ENCODE peak calls at places on chromosomes 13 and 19, in ten cellular contexts. V is coronary artery; L is HCT116; O is fibroblast of the aortic adventitia; N is mucosa of descending colon; J is IMR-90; D is CD8-positive, alpha-beta T cell; C is dorsolateral prefrontal cortex; E is HFF-Myc; R is left ventricle myocardium inferior. K is an unnamed sample.

GRCh38 chr19:56813531-56813930 is 27.0 kb downstream of the PEG3 start:
- DNase-seq in D (no peak), J (no peak), V (no peak), N (no peak), R (no peak), L (no peak), C (no peak), O (no peak), E (no peak), K (no peak)

GRCh38 chr13:43307921-43308433 is 284.6 kb downstream of the DNAJC15 start:
- DNase-seq in O (peak), V (no peak), E (peak), C (peak), L (no peak), J (peak), D (no peak), R (peak), N (peak), K (peak)

GRCh38 chr19:39038098-39038497 is 5.7 kb upstream of the FBXO27 start:
- DNase-seq in C (peak), N (no peak), J (peak), V (no peak), R (no peak), D (no peak), L (peak), O (peak), E (no peak), K (no peak)

GRCh38 chr19:3723883-3724282 is 15.7 kb downstream of the TJP3 start:
- DNase-seq in V (no peak), E (no peak), J (no peak), N (no peak), L (no peak), C (no peak), O (no peak), R (no peak), D (no peak), K (no peak)

GRCh38 chr19:51398096-51398704 is 7.8 kb upstream of the C19orf84 start:
- DNase-seq in N (no peak), D (no peak), E (no peak), O (peak), L (no peak), C (no peak), R (no peak), V (no peak), J (peak), K (no peak)

GRCh38 chr13:74246398-74246975 is 112.3 kb upstream of the KLF12 start:
- DNase-seq in V (no peak), R (peak), D (no peak), E (no peak), O (peak), J (peak), L (no peak), C (no peak), N (no peak), K (no peak)

GRCh38 chr19:12994701-12995595 is at the start of gene NFIX:
- DNase-seq in D (peak), N (peak), J (peak), L (no peak), R (peak), C (no peak), E (no peak), O (peak), V (peak), K (no peak)

GRCh38 chr13:99215466-99215865 is 14.8 kb downstream of the UBAC2 start:
- DNase-seq in L (no peak), D (peak), J (no peak), E (no peak), V (no peak), O (no peak), N (no peak), C (peak), R (no peak), K (no peak)

GRCh38 chr19:35767288-35768081 is 7.9 kb upstream of the ARHGAP33 start:
- DNase-seq in C (no peak), O (no peak), N (no peak), E (no peak), V (no peak), D (no peak), J (no peak), L (no peak), R (no peak), K (no peak)

GRCh38 chr13:30696278-30697176 is 38.8 kb upstream of the ALOX5AP start:
- DNase-seq in D (no peak), O (no peak), J (peak), N (no peak), C (peak), L (no peak), V (peak), E (no peak), R (peak), K (no peak)

GRCh38 chr19:10419200-10419645 is 1.1 kb upstream of the PDE4A start:
- DNase-seq in O (no peak), V (no peak), L (no peak), D (no peak), E (no peak), R (no peak), C (no peak), J (no peak), N (no peak), K (no peak)

GRCh38 chr19:23778566-23778965 is 19.9 kb upstream of the ZNF681 start:
- DNase-seq in C (no peak), V (no peak), J (no peak), R (no peak), L (no peak), O (no peak), N (no peak), E (no peak), D (no peak), K (no peak)

GRCh38 chr13:28324181-28324789 is 170.6 kb downstream of the FLT1 start:
- DNase-seq in N (no peak), L (peak), V (no peak), R (peak), J (peak), O (peak), E (no peak), D (peak), C (peak), K (peak)

GRCh38 chr19:50896591-50897190 is 14.5 kb downstream of the KLK4 start:
- DNase-seq in D (no peak), C (no peak), N (no peak), O (peak), R (no peak), E (peak), L (peak), J (peak), V (no peak), K (peak)

GRCh38 chr13:19062801-19063200 is 118.8 kb downstream of the TUBA3C start:
- DNase-seq in D (no peak), V (no peak), J (no peak), O (no peak), C (no peak), R (no peak), L (no peak), N (no peak), E (no peak), K (no peak)

GRCh38 chr13:77831870-77832269 is 86.8 kb downstream of the EDNRB start:
- DNase-seq in V (no peak), N (no peak), C (no peak), O (no peak), R (no peak), E (no peak), D (no peak), J (no peak), L (no peak), K (no peak)

GRCh38 chr19:2416321-2417097 is 10.9 kb downstream of the TIMM13 start:
- DNase-seq in C (no peak), J (no peak), L (no peak), D (no peak), N (no peak), R (no peak), E (no peak), V (no peak), O (no peak), K (no peak)

GRCh38 chr13:103948477-103948876 is 882.3 kb upstream of the SLC10A2 start:
- DNase-seq in E (no peak), J (no peak), V (no peak), L (no peak), R (no peak), O (no peak), D (no peak), C (no peak), N (no peak), K (no peak)

GRCh38 chr13:28059214-28059613 is 41.2 kb downstream of the FLT3 start:
- DNase-seq in V (no peak), D (peak), C (no peak), L (peak), N (no peak), E (no peak), O (peak), J (peak), R (no peak), K (peak)

GRCh38 chr13:40187836-40188591 is 478.4 kb downstream of the FOXO1 start:
- DNase-seq in L (no peak), O (no peak), E (no peak), C (no peak), V (no peak), R (no peak), J (no peak), N (peak), D (peak), K (no peak)

GRCh38 chr13:30855569-30855968 is 50.5 kb upstream of the MEDAG start:
- DNase-seq in N (no peak), E (no peak), O (no peak), V (no peak), C (no peak), J (no peak), D (no peak), R (no peak), L (no peak), K (no peak)

GRCh38 chr19:16257509-16258002 is 59.8 kb downstream of the AP1M1 start:
- DNase-seq in N (no peak), L (no peak), O (no peak), V (no peak), R (no peak), C (no peak), J (no peak), E (no peak), D (no peak), K (no peak)

GRCh38 chr13:99911069-99911964 is 60.2 kb downstream of the ZIC5 start:
- DNase-seq in L (no peak), V (no peak), O (no peak), E (no peak), R (no peak), J (no peak), N (no peak), C (no peak), D (no peak), K (no peak)

GRCh38 chr19:14343286-14343685 is 38.0 kb upstream of the ADGRE5 start:
- DNase-seq in V (no peak), N (no peak), J (no peak), C (no peak), D (no peak), R (no peak), E (no peak), O (no peak), L (no peak), K (no peak)

GRCh38 chr19:10137751-10138682 is 18.3 kb upstream of the EIF3G start:
- DNase-seq in C (peak), V (no peak), N (no peak), E (no peak), O (no peak), L (no peak), R (no peak), D (no peak), J (no peak), K (no peak)

GRCh38 chr13:48253849-48254248 is 20.8 kb downstream of the ITM2B start:
- DNase-seq in R (no peak), C (no peak), D (no peak), N (no peak), L (no peak), E (no peak), V (no peak), J (no peak), O (no peak), K (no peak)

GRCh38 chr19:1063030-1063908 is 3.7 kb upstream of the ARHGAP45 start:
- DNase-seq in O (no peak), V (no peak), L (peak), N (peak), R (no peak), J (no peak), D (no peak), C (no peak), E (no peak), K (no peak)

GRCh38 chr13:110615322-110616102 is at the start of gene NAXD:
- DNase-seq in L (peak), V (peak), C (peak), D (peak), J (peak), O (peak), R (peak), E (peak), N (peak), K (peak)

GRCh38 chr19:45408830-45409593 is 2.6 kb downstream of the POLR1G start:
- DNase-seq in C (no peak), V (no peak), R (no peak), J (no peak), L (no peak), E (no peak), D (no peak), N (no peak), O (no peak), K (no peak)

GRCh38 chr13:44317752-44318550 is 55.7 kb upstream of the SERP2 start:
- DNase-seq in O (peak), L (no peak), J (peak), E (no peak), C (no peak), R (no peak), V (no peak), N (no peak), D (no peak), K (no peak)

GRCh38 chr13:28611654-28612131 is 47.2 kb upstream of the POMP start:
- DNase-seq in R (no peak), O (no peak), E (no peak), L (no peak), N (no peak), C (no peak), J (peak), D (peak), V (no peak), K (no peak)

GRCh38 chr19:16849168-16849567 is 20.0 kb downstream of the SIN3B start:
- DNase-seq in L (no peak), V (no peak), N (no peak), D (no peak), O (peak), E (no peak), J (peak), C (no peak), R (no peak), K (peak)

GRCh38 chr13:20209937-20210336 is 17.2 kb upstream of the GJB2 start:
- DNase-seq in V (no peak), J (no peak), L (no peak), R (no peak), E (no peak), C (peak), N (no peak), D (no peak), O (no peak), K (no peak)

GRCh38 chr13:20206836-20207235 is 14.1 kb upstream of the GJB2 start:
- DNase-seq in V (no peak), E (no peak), J (no peak), D (no peak), N (no peak), R (no peak), C (no peak), O (no peak), L (no peak), K (no peak)

DNA sequence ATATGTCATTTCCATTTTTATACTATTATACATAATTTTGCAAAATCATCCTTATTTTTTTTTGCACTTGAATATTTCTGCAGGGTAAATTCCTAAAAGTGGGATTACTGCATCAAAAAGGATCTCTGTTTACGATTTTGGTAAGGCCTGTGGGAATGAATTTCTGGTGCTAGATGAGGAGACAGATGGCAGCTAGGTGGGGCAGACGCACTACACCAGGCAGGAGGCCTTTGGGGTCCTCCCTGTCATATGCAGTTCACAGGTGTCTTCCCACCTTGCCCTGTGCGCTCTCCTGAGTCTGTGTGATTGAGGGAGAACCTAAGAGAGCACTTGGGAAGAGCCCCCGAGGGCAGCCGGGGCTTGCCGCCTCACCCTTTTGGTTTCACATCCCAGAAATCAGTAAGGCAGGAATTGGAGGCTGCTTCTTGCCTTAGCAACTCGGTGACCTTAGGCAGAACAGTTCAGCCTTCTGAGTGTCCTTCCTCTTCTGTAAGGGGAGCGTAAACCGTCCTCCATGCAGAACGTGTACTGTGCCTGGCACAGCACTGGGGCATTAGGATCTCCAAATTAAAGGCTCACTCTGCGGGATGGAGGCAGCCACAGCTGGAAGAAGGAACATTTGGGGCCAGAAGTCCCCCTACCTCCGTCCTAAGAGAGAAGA is 13.5 kb upstream of the GJB2 start:
- DNase-seq in O (no peak), J (no peak), D (no peak), L (no peak), C (no peak), N (no peak), V (no peak), R (no peak), E (no peak), K (no peak)
- H3K4me3 ChIP-seq in O (no peak), J (no peak), D (no peak), L (no peak), C (no peak), N (no peak), V (no peak), R (no peak), E (no peak), K (no peak)

DNA sequence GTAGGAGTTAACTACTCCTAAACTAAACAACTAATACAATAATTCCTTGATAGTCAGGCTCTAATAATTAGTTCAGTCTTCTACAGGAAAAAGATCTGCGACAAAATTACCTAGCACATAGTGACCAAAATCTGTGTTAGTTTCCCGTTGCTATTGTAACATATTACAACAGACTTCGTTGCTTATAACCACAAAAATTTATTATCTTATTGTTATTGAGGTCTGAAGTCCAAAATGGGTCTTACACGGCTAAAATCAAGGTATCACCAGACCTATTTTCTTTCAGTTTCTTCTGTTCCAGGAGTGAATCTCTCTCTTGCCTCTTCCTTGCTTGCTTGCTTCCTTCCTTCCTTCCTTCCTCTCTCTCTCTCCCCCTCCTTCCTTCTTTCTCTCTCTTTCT is 993.6 kb upstream of the SPRY2 start:
- DNase-seq in D (no peak), L (no peak), E (no peak), R (no peak), V (no peak), O (no peak), N (no peak), J (no peak), C (no peak), K (no peak)
- TF ChIP-seq CTCF in D (no peak), L (no peak), E (no peak), R (no peak), V (no peak), O (no peak), N (no peak), J (no peak), C (no peak), K (no peak)

GRCh38 chr19:48319647-48320537 is 5.5 kb upstream of the EMP3 start:
- DNase-seq in V (peak), R (peak), E (no peak), L (peak), C (peak), D (peak), J (peak), N (peak), O (peak), K (no peak)

GRCh38 chr19:48318286-48318987 is 6.9 kb upstream of the EMP3 start:
- DNase-seq in R (no peak), L (no peak), C (no peak), D (no peak), O (no peak), E (no peak), N (no peak), J (no peak), V (no peak), K (no peak)

GRCh38 chr19:48321372-48321621 is 4.1 kb upstream of the EMP3 start:
- DNase-seq in E (peak), L (peak), J (peak), C (peak), V (peak), N (peak), R (peak), O (peak), D (peak), K (peak)

GRCh38 chr19:48325265-48325910 is at the start of gene EMP3:
- DNase-seq in C (no peak), R (peak), L (peak), V (peak), D (peak), N (peak), O (peak), J (peak), E (peak), K (no peak)

DNA sequence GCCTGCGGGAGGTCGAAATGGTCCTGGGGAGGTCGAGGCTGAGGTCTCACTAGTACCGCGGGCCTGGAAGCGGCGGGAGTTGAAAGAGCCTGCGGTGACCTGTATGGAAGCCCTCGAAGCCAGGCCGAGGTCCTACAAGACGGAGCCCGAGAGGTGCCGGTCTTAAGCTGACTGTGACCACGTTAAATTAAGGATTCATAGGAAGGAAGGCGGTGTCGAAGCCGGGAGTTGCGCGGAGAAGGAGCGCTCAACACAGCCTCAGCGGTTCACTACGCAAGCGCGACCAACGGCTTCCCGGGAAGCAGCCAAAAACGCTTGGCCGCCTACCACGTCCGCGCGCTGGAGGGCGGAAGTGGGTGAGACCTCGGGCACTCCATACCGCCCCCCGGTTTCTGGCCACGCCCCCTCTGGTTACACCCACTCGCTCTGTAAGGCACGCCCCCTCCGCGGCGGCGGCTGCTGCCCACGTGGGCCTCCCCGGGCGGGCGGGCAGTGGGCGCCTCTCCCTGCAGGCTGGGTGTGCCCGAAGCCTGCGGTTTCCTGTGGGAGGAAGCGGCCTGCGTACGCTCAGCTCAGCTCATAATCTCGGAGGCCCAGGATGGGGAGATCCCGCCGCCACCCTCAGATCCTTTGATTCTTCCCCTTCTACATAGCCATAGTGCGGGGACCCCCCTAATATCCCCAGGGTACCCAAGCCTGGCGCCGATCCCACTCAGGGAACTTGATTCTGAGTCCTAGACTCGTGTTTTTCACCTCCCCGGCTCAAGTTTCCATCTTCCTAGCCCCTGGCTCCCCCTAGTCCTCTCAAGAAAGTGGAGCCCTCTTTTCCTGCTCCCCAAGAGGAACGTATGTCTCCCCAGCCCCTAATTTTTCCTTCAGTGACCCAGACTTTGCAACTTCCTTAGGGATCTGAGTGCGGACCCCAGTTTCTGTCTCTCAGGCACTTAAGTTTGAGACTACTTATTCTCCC is 3.4 kb upstream of the EMP3 start:
- DNase-seq in V (peak), O (peak), R (peak), L (peak), C (peak), E (peak), J (peak), D (peak), N (peak), K (peak)
- H3K4me3 ChIP-seq in V (peak), O (peak), R (peak), L (peak), C (peak), E (peak), J (peak), D (peak), N (peak), K (peak)

DNA sequence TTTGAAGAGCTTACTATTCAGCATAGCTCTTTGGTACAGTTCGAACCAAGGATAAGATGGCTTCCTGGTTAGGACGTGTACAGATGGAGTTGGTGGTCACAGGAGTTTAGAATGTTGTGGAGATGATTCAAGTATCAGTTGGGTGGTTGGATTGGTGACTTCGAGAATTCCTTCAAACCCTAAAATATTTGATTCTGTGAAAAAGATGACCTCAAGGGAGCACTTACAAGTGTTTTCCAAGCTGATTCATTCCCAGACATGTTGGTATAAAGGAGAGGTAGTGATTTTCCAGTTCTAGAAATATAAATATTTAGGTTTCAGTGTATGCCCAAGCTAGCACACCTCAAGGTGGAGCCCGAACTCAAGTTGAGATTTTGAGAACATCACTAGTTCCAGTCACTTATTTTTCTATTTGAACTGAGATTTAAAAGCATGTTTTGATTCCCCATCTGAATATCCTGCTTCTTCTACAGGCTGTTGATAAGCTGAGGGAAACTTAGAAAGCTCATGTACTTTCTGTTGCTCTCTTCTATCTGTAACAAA is 306.1 kb downstream of the DCT start:
- DNase-seq in N (no peak), E (no peak), C (no peak), O (peak), D (no peak), L (no peak), V (no peak), J (peak), R (no peak), K (no peak)
- TF ChIP-seq CTCF in N (no peak), E (no peak), C (no peak), O (no peak), D (no peak), L (no peak), V (no peak), J (peak), R (no peak), K (no peak)

K was measured in LNCaP clone FGC.